ENCODE peak calls at places on chromosomes 7 and 10, in eight cellular contexts. S is tibial nerve, Y is adipocyte, Q is body of pancreas, T is ovary, R is OCI-LY7, N is A549, D is left ventricle myocardium inferior. E is an unnamed sample.

GRCh38 chr10:97904026-97904410 is 54.4 kb downstream of the GOLGA7B start:
- DNase-seq in R (no peak), S (no peak), N (no peak), Q (no peak), Y (no peak), T (no peak), D (no peak), E (no peak)

GRCh38 chr10:109889867-109890266 is 33.4 kb downstream of the XPNPEP1 start:
- DNase-seq in D (no peak), R (no peak), Q (no peak), S (no peak), N (no peak), T (no peak), Y (peak; percentile 64), E (no peak)

GRCh38 chr10:115432188-115432819 is 339.1 kb downstream of the ATRNL1 start:
- DNase-seq in S (no peak), R (peak; percentile 2), T (no peak), D (no peak), Q (no peak), Y (peak; percentile 64), N (peak; percentile 2), E (no peak)

GRCh38 chr10:132958886-132959295 is 16.5 kb upstream of the CFAP46 start:
- DNase-seq in Y (no peak), T (no peak), R (no peak), Q (peak; percentile 60), N (no peak), D (no peak), S (no peak), E (no peak)

GRCh38 chr10:29023678-29024077 is 265.2 kb upstream of the LYZL1 start:
- DNase-seq in T (no peak), R (no peak), D (no peak), N (no peak), Y (no peak), S (no peak), Q (no peak), E (no peak)

GRCh38 chr7:28615091-28615490 is 202.8 kb downstream of the CREB5 start:
- DNase-seq in R (no peak), S (no peak), T (no peak), Q (no peak), D (no peak), Y (no peak), N (no peak), E (no peak)

GRCh38 chr10:64648915-64649314 is 1127.7 kb downstream of the REEP3 start:
- DNase-seq in S (no peak), T (no peak), R (no peak), Q (no peak), Y (no peak), N (no peak), D (no peak), E (peak; percentile 30)

GRCh38 chr7:135690566-135690965 is 28.3 kb downstream of the STMP1 start:
- DNase-seq in R (no peak), D (no peak), Q (no peak), N (no peak), T (no peak), S (no peak), Y (peak; percentile 55), E (no peak)

GRCh38 chr10:17607060-17607459 is 10.1 kb downstream of the HACD1 start:
- DNase-seq in S (no peak), T (no peak), Y (no peak), N (no peak), D (no peak), R (no peak), Q (no peak), E (no peak)

GRCh38 chr7:32858648-32859047 is 32.9 kb downstream of the KBTBD2 start:
- DNase-seq in S (no peak), N (no peak), Y (no peak), T (no peak), Q (no peak), R (no peak), D (no peak), E (no peak)

GRCh38 chr10:24882047-24882698 is 70.2 kb downstream of the PRTFDC1 start:
- DNase-seq in R (no peak), N (no peak), Y (no peak), Q (no peak), D (no peak), S (no peak), T (no peak), E (no peak)

GRCh38 chr10:131758062-131758941 is 142.5 kb upstream of the PPP2R2D start:
- DNase-seq in Y (no peak), R (no peak), D (no peak), T (no peak), N (no peak), S (no peak), Q (no peak), E (no peak)

GRCh38 chr7:37081436-37081835 is 357.1 kb upstream of the AOAH start:
- DNase-seq in S (no peak), Q (peak; percentile 49), D (no peak), Y (no peak), R (no peak), N (no peak), T (peak; percentile 24), E (peak; percentile 32)

GRCh38 chr10:5187852-5188251 is 2.9 kb upstream of the AKR1C8 start:
- DNase-seq in S (no peak), Y (no peak), Q (no peak), R (no peak), T (no peak), D (no peak), N (no peak), E (no peak)

GRCh38 chr7:151089893-151090730 is 3.8 kb downstream of the AGAP3 start:
- DNase-seq in T (peak; percentile 37), R (no peak), D (no peak), S (no peak), Q (peak; percentile 47), N (no peak), Y (peak; percentile 50), E (no peak)

GRCh38 chr10:30819306-30820190 is 190.0 kb upstream of the LYZL2 start:
- DNase-seq in T (no peak), Q (no peak), D (no peak), N (no peak), Y (peak; percentile 66), S (no peak), R (no peak), E (no peak)

GRCh38 chr7:124171068-124171467 is 138.2 kb upstream of the TMEM229A start:
- DNase-seq in T (no peak), D (peak; percentile 14), N (no peak), S (no peak), Q (peak; percentile 20), R (no peak), Y (peak; percentile 53), E (peak; percentile 34)

GRCh38 chr7:30906520-30907240 is 5.0 kb upstream of the AQP1 start:
- DNase-seq in Y (peak; percentile 57), S (no peak), D (no peak), Q (no peak), N (no peak), T (no peak), R (no peak), E (no peak)

GRCh38 chr7:24622646-24623182 is 49.5 kb downstream of the PALS2 start:
- DNase-seq in T (no peak), Y (no peak), R (no peak), D (no peak), S (no peak), N (no peak), Q (no peak), E (no peak)

GRCh38 chr7:142438235-142438922 is 180.5 kb upstream of the PRSS58 start:
- DNase-seq in N (peak; percentile 35), Y (peak; percentile 35), S (no peak), Q (peak; percentile 51), D (no peak), T (no peak), R (peak; percentile 33), E (peak; percentile 47)

GRCh38 chr7:5541087-5541992 is 117.7 kb upstream of the TNRC18 start:
- DNase-seq in Q (no peak), D (no peak), N (no peak), S (no peak), T (no peak), R (no peak), Y (no peak), E (no peak)

GRCh38 chr7:5533821-5534367 is 110.3 kb upstream of the TNRC18 start:
- DNase-seq in Q (no peak), T (no peak), S (no peak), R (no peak), Y (no peak), N (no peak), D (no peak), E (no peak)

GRCh38 chr7:5543361-5543760 is 119.7 kb upstream of the TNRC18 start:
- DNase-seq in S (no peak), R (no peak), D (no peak), N (no peak), Y (no peak), T (no peak), Q (no peak), E (no peak)

GRCh38 chr7:5539013-5539411 is 115.4 kb upstream of the TNRC18 start:
- DNase-seq in R (no peak), S (no peak), Y (no peak), Q (no peak), D (no peak), T (no peak), N (no peak), E (no peak)
- H3K4me1 ChIP-seq in R (peaks cover 9% of the 10 kb centered on the region), S (no peaks in the 10 kb centered on the region), Y (no peaks in the 10 kb centered on the region), Q (no peaks in the 10 kb centered on the region), D (no peaks in the 10 kb centered on the region), T (no peaks in the 10 kb centered on the region), N (no peaks in the 10 kb centered on the region), E (no peaks in the 10 kb centered on the region)

GRCh38 chr7:34160261-34160752 is 255.0 kb downstream of the BMPER start:
- DNase-seq in T (no peak), R (no peak), N (no peak), Y (peak; percentile 51), Q (no peak), D (no peak), S (no peak), E (no peak)
- H3K4me1 ChIP-seq in T (peaks cover 1% of the 10 kb centered on the region), R (no peaks in the 10 kb centered on the region), N (peaks cover 4% of the 10 kb centered on the region), Y (peaks cover 50% of the 10 kb centered on the region), Q (peaks cover 7% of the 10 kb centered on the region), D (no peaks in the 10 kb centered on the region), S (no peaks in the 10 kb centered on the region), E (no peaks in the 10 kb centered on the region)

DNA sequence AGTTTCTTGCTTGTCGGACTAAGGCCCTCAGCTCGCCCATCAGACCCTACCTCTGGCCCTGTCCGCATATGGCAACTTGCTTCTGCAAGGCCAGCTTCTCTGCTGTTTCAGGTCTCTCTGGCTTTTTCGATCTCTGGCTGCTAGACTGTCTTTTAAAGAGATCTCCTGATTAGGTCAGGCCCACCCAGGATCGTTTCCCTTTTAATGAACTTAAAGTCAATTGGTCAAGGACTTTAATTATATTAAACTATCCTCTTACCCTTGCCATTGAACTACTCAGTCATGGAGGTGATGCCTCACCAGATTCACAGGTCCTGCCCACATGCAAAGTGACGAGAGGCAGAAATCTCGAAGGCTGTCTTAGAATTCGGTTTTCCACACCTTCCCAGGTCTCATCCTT is 670.9 kb downstream of the GATA3 start:
- DNase-seq in N (no peak), T (no peak), S (no peak), D (no peak), Q (no peak), Y (no peak), R (no peak), E (no peak)
- H3K4me1 ChIP-seq in N (peaks cover 33% of the 10 kb centered on the region), T (no peaks in the 10 kb centered on the region), S (no peaks in the 10 kb centered on the region), D (no peaks in the 10 kb centered on the region), Q (no peaks in the 10 kb centered on the region), Y (no peaks in the 10 kb centered on the region), R (no peaks in the 10 kb centered on the region), E (no peaks in the 10 kb centered on the region)

DNA sequence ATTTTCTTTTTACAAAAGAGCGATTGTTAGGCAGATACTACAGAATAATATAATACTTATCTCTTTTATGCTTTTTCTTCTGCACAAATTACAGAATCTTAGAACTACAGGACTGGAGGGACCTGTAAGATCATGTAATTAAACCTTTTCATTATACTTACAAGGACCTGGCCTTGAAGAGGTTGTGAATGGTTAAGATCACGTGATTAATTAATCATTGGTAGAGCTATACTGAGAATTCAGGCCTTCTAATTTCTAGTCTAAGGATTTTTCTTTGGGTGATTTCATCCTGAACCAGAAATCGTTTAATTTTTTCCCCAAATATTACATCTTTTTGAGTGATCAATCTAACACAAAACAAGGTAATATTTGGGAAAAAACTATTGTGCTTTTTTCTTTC is 163.8 kb upstream of the SLC26A5 start:
- DNase-seq in Q (no peak), Y (no peak), S (no peak), T (no peak), D (no peak), N (no peak), R (no peak), E (no peak)
- H3K4me1 ChIP-seq in Q (peaks cover 13% of the 10 kb centered on the region), Y (peaks cover 8% of the 10 kb centered on the region), S (no peaks in the 10 kb centered on the region), T (no peaks in the 10 kb centered on the region), D (peaks cover 8% of the 10 kb centered on the region), N (no peaks in the 10 kb centered on the region), R (no peaks in the 10 kb centered on the region), E (peaks cover 10% of the 10 kb centered on the region)